ENCODE peak calls at places on chromosomes 13 and 19, in eight cellular contexts. C, W, K, T, H, L, M and Q are unnamed samples.

GRCh38 chr13:107023335-107023734 is 455.4 kb upstream of the ARGLU1 start:
- DNase-seq in C (no peak), W (no peak), K (no peak), T (no peak), H (no peak), L (no peak), M (no peak), Q (no peak)

GRCh38 chr19:3890590-3890989 is 10.1 kb downstream of the ATCAY start:
- DNase-seq in C (no peak), W (no peak), K (no peak), T (no peak), H (no peak), L (no peak), M (no peak), Q (no peak)

GRCh38 chr19:47694466-47695273 is 18.6 kb upstream of the EHD2 start:
- DNase-seq in C (no peak), W (peak), K (no peak), T (no peak), H (no peak), L (no peak), M (no peak), Q (no peak)

GRCh38 chr13:98429977-98430785 is 146.7 kb downstream of the STK24 start:
- DNase-seq in C (no peak), W (no peak), K (no peak), T (no peak), H (no peak), L (no peak), M (no peak), Q (no peak)

GRCh38 chr19:45790942-45791341 is 1.7 kb downstream of the DMWD start:
- DNase-seq in C (no peak), W (no peak), K (no peak), T (peak), H (no peak), L (no peak), M (no peak), Q (no peak)

GRCh38 chr13:103953859-103954258 is 887.6 kb upstream of the SLC10A2 start:
- DNase-seq in C (no peak), W (no peak), K (no peak), T (no peak), H (no peak), L (no peak), M (no peak), Q (no peak)

GRCh38 chr13:80571346-80572307 is 230.7 kb upstream of the SPRY2 start:
- DNase-seq in C (no peak), W (no peak), K (no peak), T (no peak), H (no peak), L (no peak), M (no peak), Q (no peak)

GRCh38 chr13:37357548-37357947 is 241.0 kb downstream of the POSTN start:
- DNase-seq in C (no peak), W (no peak), K (no peak), T (no peak), H (no peak), L (no peak), M (no peak), Q (no peak)

GRCh38 chr13:113959198-113959597 is 14.7 kb downstream of the C13orf46 start:
- DNase-seq in C (no peak), W (no peak), K (no peak), T (no peak), H (no peak), L (no peak), M (no peak), Q (no peak)

GRCh38 chr19:17673937-17674799 is 14.0 kb downstream of the UNC13A start:
- DNase-seq in C (no peak), W (no peak), K (no peak), T (no peak), H (no peak), L (no peak), M (no peak), Q (no peak)

GRCh38 chr13:80671773-80672172 is 330.8 kb upstream of the SPRY2 start:
- DNase-seq in C (no peak), W (no peak), K (no peak), T (no peak), H (no peak), L (no peak), M (no peak), Q (no peak)

GRCh38 chr13:76329004-76329403 is 557.2 kb downstream of the KCTD12 start:
- DNase-seq in C (no peak), W (no peak), K (no peak), T (no peak), H (no peak), L (no peak), M (no peak), Q (no peak)

GRCh38 chr13:91174886-91175501 is 172.5 kb upstream of the MIR17HG start:
- DNase-seq in C (peak), W (peak), K (no peak), T (no peak), H (no peak), L (no peak), M (no peak), Q (no peak)

GRCh38 chr13:26699197-26699490 is 61.4 kb downstream of the GPR12 start:
- DNase-seq in C (no peak), W (no peak), K (no peak), T (no peak), H (no peak), L (no peak), M (no peak), Q (peak)